ENCODE peak calls at places on chromosomes 5 and 9, in five cellular contexts. C is mucosa of descending colon, D is breast epithelium, X is tibial artery, Q is GM23248. V is an unnamed sample. For H3K9me3, the result is how much of the 10 kb centered on the place peaks cover.

GRCh38 chr9:27280858-27281257 is 16.1 kb downstream of the EQTN start:
- DNase-seq in C (no peak), D (no peak), X (no peak), Q (peak), V (no peak)

GRCh38 chr9:132977626-132978450 is 656 bp upstream of the GFI1B start:
- DNase-seq in C (peak), D (no peak), X (no peak), Q (peak), V (no peak)

GRCh38 chr5:4275232-4275631 is 679.6 kb downstream of the IRX1 start:
- DNase-seq in C (no peak), D (no peak), X (no peak), Q (no peak), V (no peak)

GRCh38 chr5:58188287-58188651 is 271.6 kb downstream of the PLK2 start:
- DNase-seq in C (no peak), D (no peak), X (no peak), Q (peak), V (no peak)

GRCh38 chr5:113292535-113292934 is 142.3 kb downstream of the TSSK1B start:
- DNase-seq in C (no peak), D (no peak), X (no peak), Q (peak), V (no peak)

GRCh38 chr5:78667461-78668103 is 19.0 kb upstream of the LHFPL2 start:
- DNase-seq in C (no peak), D (no peak), X (no peak), Q (peak), V (no peak)

GRCh38 chr5:187617-188451 is 3.5 kb upstream of the LRRC14B start:
- DNase-seq in C (no peak), D (no peak), X (peak), Q (peak), V (no peak)

GRCh38 chr9:135715056-135715595 is 13.1 kb downstream of the KCNT1 start:
- DNase-seq in C (no peak), D (no peak), X (no peak), Q (no peak), V (no peak)

GRCh38 chr5:116343961-116344360 is 230.7 kb downstream of the SEMA6A start:
- DNase-seq in C (no peak), D (no peak), X (no peak), Q (no peak), V (no peak)

GRCh38 chr5:14231156-14231555 is 88.0 kb downstream of the TRIO start:
- DNase-seq in C (no peak), D (no peak), X (no peak), Q (peak), V (no peak)

GRCh38 chr5:9197881-9198260 is 348.0 kb downstream of the SEMA5A start:
- DNase-seq in C (no peak), D (no peak), X (no peak), Q (peak), V (no peak)

GRCh38 chr9:26216702-26217101 is 538.5 kb upstream of the TUSC1 start:
- DNase-seq in C (no peak), D (no peak), X (no peak), Q (no peak), V (no peak)

DNA sequence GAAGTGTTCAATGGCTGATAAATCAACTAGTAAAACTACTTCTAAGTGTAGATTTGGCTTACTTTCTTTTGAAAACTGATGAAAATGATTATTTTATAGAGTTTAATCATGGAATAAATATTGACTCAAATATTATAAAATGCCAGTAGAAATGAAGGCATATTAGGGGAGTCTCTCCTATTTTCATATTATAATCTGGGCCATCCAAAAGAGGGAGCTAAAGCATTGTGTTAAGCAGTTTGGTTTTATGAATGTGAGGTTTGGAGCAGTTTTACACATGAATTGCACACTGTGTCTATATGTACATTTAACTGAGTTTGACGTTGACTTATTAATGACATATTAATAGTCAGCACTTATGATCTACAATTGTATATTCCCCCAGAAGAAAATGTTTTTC is 17.4 kb downstream of the CDH9 start:
- DNase-seq in C (no peak), D (no peak), X (no peak), Q (peak), V (no peak)
- H3K9me3 ChIP-seq in C (under half), D (under half), X (under half), Q (under half), V (under half)

GRCh38 chr5:102763734-102764133 is 8.6 kb downstream of the PAM start:
- DNase-seq in C (no peak), D (no peak), X (no peak), Q (no peak), V (no peak)

GRCh38 chr5:102764381-102765005 is 9.4 kb downstream of the PAM start:
- DNase-seq in C (no peak), D (no peak), X (no peak), Q (no peak), V (no peak)

GRCh38 chr5:102762828-102763227 is 7.7 kb downstream of the PAM start:
- DNase-seq in C (no peak), D (no peak), X (no peak), Q (peak), V (no peak)

GRCh38 chr5:102760815-102761214 is 5.7 kb downstream of the PAM start:
- DNase-seq in C (no peak), D (no peak), X (no peak), Q (peak), V (no peak)

GRCh38 chr5:102762095-102762534 is 7.0 kb downstream of the PAM start:
- DNase-seq in C (no peak), D (no peak), X (no peak), Q (peak), V (no peak)
- H3K4me3 ChIP-seq in C (no peak), D (no peak), X (no peak), Q (peak), V (peak)

DNA sequence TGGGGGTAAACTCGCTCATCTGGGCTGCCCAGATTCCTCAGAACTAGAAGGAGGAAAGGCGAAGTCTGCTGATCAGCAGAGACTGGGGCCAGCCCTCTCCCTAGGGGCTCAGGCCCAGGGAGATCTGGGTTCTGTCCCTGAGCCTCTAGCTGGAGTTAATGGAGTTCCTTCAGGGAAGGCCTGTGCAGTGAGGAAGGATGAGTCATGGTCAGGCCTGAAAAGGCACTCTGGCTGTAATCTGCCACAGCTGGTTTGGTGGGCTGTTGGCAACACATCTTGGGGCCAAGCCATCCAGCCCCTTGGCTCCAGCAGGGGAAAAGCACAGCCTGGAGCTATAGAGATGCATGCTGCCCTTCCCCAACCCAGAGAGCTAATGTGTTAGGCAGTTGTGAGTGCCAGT is 459.6 kb downstream of the PRELID2 start:
- DNase-seq in C (no peak), D (no peak), X (no peak), Q (no peak), V (no peak)
- H3K9me3 ChIP-seq in C (under half), D (under half), X (under half), Q (under half), V (under half)

GRCh38 chr9:130262771-130263170 is 2.8 kb upstream of the HMCN2 start:
- DNase-seq in C (no peak), D (no peak), X (peak), Q (no peak), V (no peak)

GRCh38 chr9:130265431-130266235 is at the start of gene HMCN2:
- DNase-seq in C (no peak), D (no peak), X (peak), Q (peak), V (peak)

GRCh38 chr9:130266236-130267098 is 907 bp downstream of the HMCN2 start:
- DNase-seq in C (no peak), D (no peak), X (peak), Q (no peak), V (peak)

GRCh38 chr9:130263601-130264413 is 1.8 kb upstream of the HMCN2 start:
- DNase-seq in C (no peak), D (no peak), X (peak), Q (peak), V (peak)

GRCh38 chr9:130264414-130265350 is 878 bp upstream of the HMCN2 start:
- DNase-seq in C (no peak), D (no peak), X (peak), Q (no peak), V (no peak)
- H3K4me3 ChIP-seq in C (no peak), D (no peak), X (peak), Q (no peak), V (no peak)

DNA sequence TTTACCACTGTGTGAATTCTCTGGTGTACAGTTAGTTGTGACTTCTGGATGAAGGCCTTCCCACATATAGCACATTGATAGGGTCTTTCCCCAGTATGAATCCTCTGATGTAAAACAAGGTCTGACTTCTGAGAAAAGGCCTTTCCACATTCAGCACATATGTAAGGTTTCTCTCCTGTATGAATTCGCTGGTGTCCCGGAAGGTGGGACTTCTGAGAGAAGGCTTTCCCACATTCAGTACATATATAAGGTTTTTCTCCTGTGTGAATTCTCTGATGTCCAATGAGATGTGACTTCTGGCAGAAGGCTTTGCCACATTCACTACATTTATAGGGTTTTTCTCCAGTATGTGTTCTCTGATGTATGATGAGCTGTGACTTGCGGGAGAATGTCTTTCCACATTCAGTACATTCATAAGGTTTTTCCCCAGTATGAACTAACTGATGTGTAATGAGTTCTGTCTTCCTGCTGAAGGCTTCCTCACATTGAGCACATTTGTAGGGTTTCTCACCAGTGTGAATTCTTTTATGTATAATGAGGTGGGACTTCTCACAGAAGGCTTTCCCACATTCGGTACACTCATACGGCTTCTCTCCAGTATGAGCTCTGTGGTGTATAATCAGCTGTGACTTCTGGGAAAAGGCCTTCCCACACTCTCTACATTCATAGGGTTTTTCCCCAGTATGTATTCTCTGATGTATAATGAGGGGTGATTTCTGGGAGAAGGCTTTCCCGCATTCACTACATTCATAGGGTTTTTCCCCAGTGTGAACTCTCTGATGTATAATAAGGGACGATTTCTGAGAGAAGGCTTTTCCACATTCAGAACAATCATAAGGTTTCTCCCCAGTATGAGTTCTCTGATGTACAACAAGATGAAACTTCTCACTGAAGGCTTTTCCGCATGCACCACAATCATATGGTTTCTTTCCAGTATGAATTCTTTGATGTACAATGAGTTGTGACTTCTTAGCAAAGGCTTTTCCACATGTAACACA is 9.1 kb downstream of the ZNF300 start:
- DNase-seq in C (no peak), D (no peak), X (no peak), Q (peak), V (no peak)
- H3K9me3 ChIP-seq in C (half or more), D (half or more), X (half or more), Q (under half), V (half or more)

DNA sequence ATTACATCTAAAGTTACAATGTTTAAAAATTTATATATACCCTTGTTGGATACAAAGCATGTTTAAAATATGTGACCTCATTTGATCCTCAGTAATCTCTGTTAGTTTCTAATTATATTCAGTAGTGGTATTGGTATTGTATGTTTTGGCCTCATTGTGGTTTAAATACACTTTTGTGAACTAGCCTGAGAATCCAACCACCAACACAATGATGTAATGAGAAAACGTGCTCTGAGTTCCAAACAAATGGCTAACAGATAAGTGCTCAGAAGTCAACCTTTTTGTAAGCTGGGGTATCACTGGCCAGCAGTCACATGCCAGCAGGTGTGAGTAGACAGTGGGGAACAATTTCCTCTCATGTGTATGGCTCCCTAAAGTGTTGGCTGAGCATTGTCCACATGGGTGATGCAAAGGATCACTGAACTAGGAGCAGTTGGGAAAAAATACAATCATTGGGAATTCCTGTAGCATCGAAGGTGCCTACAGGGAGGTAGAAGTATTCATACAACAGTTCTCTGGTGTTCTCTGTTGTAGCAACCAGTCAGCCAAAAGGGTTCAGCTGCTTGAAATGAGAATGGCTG is 56.1 kb downstream of the DOCK8 start:
- DNase-seq in C (no peak), D (no peak), X (no peak), Q (no peak), V (no peak)
- H3K4me3 ChIP-seq in C (no peak), D (no peak), X (no peak), Q (no peak), V (no peak)

GRCh38 chr5:40089269-40089668 is 590.4 kb upstream of the PTGER4 start:
- DNase-seq in C (no peak), D (no peak), X (no peak), Q (no peak), V (no peak)

GRCh38 chr5:40093550-40093949 is 586.2 kb upstream of the PTGER4 start:
- DNase-seq in C (no peak), D (no peak), X (no peak), Q (no peak), V (no peak)
- H3K9me3 ChIP-seq in C (under half), D (under half), X (under half), Q (under half), V (under half)

GRCh38 chr9:136742640-136743391 is at the start of gene LCN10:
- DNase-seq in C (no peak), D (no peak), X (no peak), Q (no peak), V (no peak)
- H3K4me3 ChIP-seq in C (no peak), D (peak), X (no peak), Q (no peak), V (no peak)

GRCh38 chr9:138121438-138122050 is 244.0 kb downstream of the CACNA1B start:
- DNase-seq in C (no peak), D (no peak), X (no peak), Q (no peak), V (no peak)

GRCh38 chr9:138123086-138123485 is 245.5 kb downstream of the CACNA1B start:
- DNase-seq in C (no peak), D (no peak), X (no peak), Q (no peak), V (no peak)

GRCh38 chr9:138120511-138121437 is 243.2 kb downstream of the CACNA1B start:
- DNase-seq in C (no peak), D (no peak), X (no peak), Q (no peak), V (no peak)

GRCh38 chr9:138122676-138123075 is 245.1 kb downstream of the CACNA1B start:
- DNase-seq in C (no peak), D (no peak), X (no peak), Q (no peak), V (no peak)

GRCh38 chr9:138122201-138122600 is 244.6 kb downstream of the CACNA1B start:
- DNase-seq in C (no peak), D (no peak), X (no peak), Q (no peak), V (no peak)
- H3K9me3 ChIP-seq in C (under half), D (under half), X (under half), Q (under half), V (under half)

DNA sequence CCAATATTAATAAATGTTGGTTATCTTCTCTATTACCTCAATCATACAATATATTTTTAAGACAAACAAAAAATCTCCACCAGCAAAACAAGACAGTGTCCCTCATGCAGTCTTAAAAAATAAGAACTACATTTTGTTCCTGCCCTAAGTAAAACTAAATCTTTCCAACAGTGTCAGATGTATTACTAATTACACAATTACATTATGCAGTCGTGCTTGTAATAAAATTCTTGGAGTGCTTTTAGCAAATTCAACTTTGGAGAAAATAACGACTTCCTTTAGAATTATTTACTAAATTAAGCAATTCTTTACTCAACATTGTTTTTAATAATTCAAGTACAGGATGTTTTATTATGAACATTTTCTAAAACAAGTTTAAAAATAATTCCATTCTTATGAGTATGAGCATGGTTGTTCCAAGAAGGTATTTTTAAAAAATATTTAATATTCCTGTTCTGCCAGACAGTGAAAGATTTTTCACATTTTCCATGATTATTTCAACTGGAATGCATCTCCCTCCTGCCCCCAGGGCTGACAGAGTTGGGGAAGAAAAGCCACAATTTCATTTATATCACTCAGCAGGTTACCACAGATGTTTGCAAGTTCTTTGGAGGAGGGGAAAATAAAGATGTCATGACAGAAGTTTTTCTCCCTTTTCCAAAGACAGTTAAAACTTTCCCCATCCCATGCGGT is 137.9 kb downstream of the FAM114A2 start:
- DNase-seq in C (no peak), D (peak), X (no peak), Q (peak), V (no peak)
- H3K4me3 ChIP-seq in C (no peak), D (no peak), X (no peak), Q (peak), V (no peak)